ENCODE peak calls at places on chromosomes 16 and 17, in nine cellular contexts. One of them, this sample, is unnamed.

GRCh38 chr17:28717578-28718316 is at the start of gene RAB34:
- DNase-seq in KBM-7: no peak
- DNase-seq in iris pigment epithelial cell: peak; percentile 85
- DNase-seq in HEK293T: peak; percentile 39
- DNase-seq in activated naive CD4-positive, alpha-beta T cell: no peak
- DNase-seq in brain pericyte: peak; percentile 61
- DNase-seq in naive thymus-derived CD8-positive, alpha-beta T cell: no peak
- DNase-seq in fibroblast of villous mesenchyme: peak; percentile 94
- DNase-seq in fibroblast of mammary gland: peak; percentile 85
- DNase-seq in this sample: no peak

GRCh38 chr17:2213291-2213960 is 90.2 kb downstream of the SMG6 start:
- DNase-seq in HEK293T: no peak
- DNase-seq in naive thymus-derived CD8-positive, alpha-beta T cell: no peak
- DNase-seq in brain pericyte: no peak
- DNase-seq in fibroblast of villous mesenchyme: peak; percentile 78
- DNase-seq in fibroblast of mammary gland: peak; percentile 63
- DNase-seq in activated naive CD4-positive, alpha-beta T cell: no peak
- DNase-seq in KBM-7: no peak
- DNase-seq in iris pigment epithelial cell: peak; percentile 74
- DNase-seq in this sample: no peak

GRCh38 chr17:8288336-8289102 is at the start of gene RANGRF:
- DNase-seq in fibroblast of mammary gland: peak; percentile 79
- DNase-seq in fibroblast of villous mesenchyme: peak; percentile 86
- DNase-seq in activated naive CD4-positive, alpha-beta T cell: peak; percentile 36
- DNase-seq in naive thymus-derived CD8-positive, alpha-beta T cell: peak; percentile 76
- DNase-seq in brain pericyte: peak; percentile 49
- DNase-seq in iris pigment epithelial cell: peak; percentile 77
- DNase-seq in HEK293T: peak; percentile 93
- DNase-seq in KBM-7: peak; percentile 90
- DNase-seq in this sample: peak; percentile 62

GRCh38 chr16:30131869-30132475 is 9.0 kb upstream of the MAPK3 start:
- DNase-seq in HEK293T: no peak
- DNase-seq in fibroblast of villous mesenchyme: peak; percentile 17
- DNase-seq in brain pericyte: no peak
- DNase-seq in naive thymus-derived CD8-positive, alpha-beta T cell: no peak
- DNase-seq in activated naive CD4-positive, alpha-beta T cell: no peak
- DNase-seq in KBM-7: no peak
- DNase-seq in iris pigment epithelial cell: no peak
- DNase-seq in fibroblast of mammary gland: no peak
- DNase-seq in this sample: no peak

GRCh38 chr17:75976175-75976848 is 2.7 kb downstream of the ACOX1 start:
- DNase-seq in naive thymus-derived CD8-positive, alpha-beta T cell: no peak
- DNase-seq in KBM-7: no peak
- DNase-seq in HEK293T: no peak
- DNase-seq in iris pigment epithelial cell: peak; percentile 46
- DNase-seq in fibroblast of villous mesenchyme: peak; percentile 43
- DNase-seq in brain pericyte: no peak
- DNase-seq in fibroblast of mammary gland: peak; percentile 73
- DNase-seq in activated naive CD4-positive, alpha-beta T cell: no peak
- DNase-seq in this sample: no peak

GRCh38 chr17:39679521-39680192 is 8.2 kb downstream of the PGAP3 start:
- DNase-seq in KBM-7: peak; percentile 53
- DNase-seq in fibroblast of mammary gland: no peak
- DNase-seq in fibroblast of villous mesenchyme: no peak
- DNase-seq in naive thymus-derived CD8-positive, alpha-beta T cell: peak; percentile 62
- DNase-seq in brain pericyte: no peak
- DNase-seq in iris pigment epithelial cell: no peak
- DNase-seq in HEK293T: no peak
- DNase-seq in activated naive CD4-positive, alpha-beta T cell: no peak
- DNase-seq in this sample: no peak

GRCh38 chr17:73304971-73305786 is 6.6 kb downstream of the CDC42EP4 start:
- DNase-seq in brain pericyte: peak; percentile 73
- DNase-seq in fibroblast of villous mesenchyme: peak; percentile 85
- DNase-seq in fibroblast of mammary gland: peak; percentile 86
- DNase-seq in HEK293T: peak; percentile 53
- DNase-seq in activated naive CD4-positive, alpha-beta T cell: no peak
- DNase-seq in iris pigment epithelial cell: peak; percentile 77
- DNase-seq in naive thymus-derived CD8-positive, alpha-beta T cell: no peak
- DNase-seq in KBM-7: peak; percentile 80
- DNase-seq in this sample: no peak

GRCh38 chr17:8103549-8103948 is 14.8 kb downstream of the ALOXE3 start:
- DNase-seq in naive thymus-derived CD8-positive, alpha-beta T cell: no peak
- DNase-seq in fibroblast of villous mesenchyme: no peak
- DNase-seq in brain pericyte: no peak
- DNase-seq in KBM-7: no peak
- DNase-seq in fibroblast of mammary gland: peak; percentile 30
- DNase-seq in iris pigment epithelial cell: no peak
- DNase-seq in HEK293T: no peak
- DNase-seq in activated naive CD4-positive, alpha-beta T cell: no peak
- DNase-seq in this sample: no peak

GRCh38 chr17:933168-934083 is 46.1 kb downstream of the NXN start:
- DNase-seq in HEK293T: peak; percentile 52
- DNase-seq in iris pigment epithelial cell: peak; percentile 98
- DNase-seq in brain pericyte: no peak
- DNase-seq in naive thymus-derived CD8-positive, alpha-beta T cell: no peak
- DNase-seq in fibroblast of mammary gland: peak; percentile 84
- DNase-seq in KBM-7: peak; percentile 16
- DNase-seq in fibroblast of villous mesenchyme: peak; percentile 96
- DNase-seq in activated naive CD4-positive, alpha-beta T cell: no peak
- DNase-seq in this sample: no peak

GRCh38 chr17:81067331-81067730 is 32.4 kb downstream of the BAIAP2 start:
- DNase-seq in naive thymus-derived CD8-positive, alpha-beta T cell: no peak
- DNase-seq in HEK293T: no peak
- DNase-seq in fibroblast of mammary gland: no peak
- DNase-seq in fibroblast of villous mesenchyme: no peak
- DNase-seq in brain pericyte: no peak
- DNase-seq in iris pigment epithelial cell: peak; percentile 63
- DNase-seq in activated naive CD4-positive, alpha-beta T cell: no peak
- DNase-seq in KBM-7: no peak
- DNase-seq in this sample: no peak

GRCh38 chr17:82692268-82692667 is 6.2 kb downstream of the RAB40B start:
- DNase-seq in fibroblast of mammary gland: no peak
- DNase-seq in activated naive CD4-positive, alpha-beta T cell: no peak
- DNase-seq in KBM-7: no peak
- DNase-seq in brain pericyte: no peak
- DNase-seq in naive thymus-derived CD8-positive, alpha-beta T cell: no peak
- DNase-seq in HEK293T: no peak
- DNase-seq in fibroblast of villous mesenchyme: no peak
- DNase-seq in iris pigment epithelial cell: no peak
- DNase-seq in this sample: no peak

GRCh38 chr16:27304102-27304501 is 9.7 kb upstream of the IL4R start:
- DNase-seq in HEK293T: no peak
- DNase-seq in activated naive CD4-positive, alpha-beta T cell: no peak
- DNase-seq in fibroblast of mammary gland: no peak
- DNase-seq in iris pigment epithelial cell: no peak
- DNase-seq in naive thymus-derived CD8-positive, alpha-beta T cell: no peak
- DNase-seq in brain pericyte: no peak
- DNase-seq in fibroblast of villous mesenchyme: no peak
- DNase-seq in KBM-7: no peak
- DNase-seq in this sample: no peak

GRCh38 chr16:50842589-50842988 is 100.7 kb downstream of the CYLD start:
- DNase-seq in fibroblast of villous mesenchyme: peak; percentile 14
- DNase-seq in HEK293T: no peak
- DNase-seq in naive thymus-derived CD8-positive, alpha-beta T cell: no peak
- DNase-seq in fibroblast of mammary gland: no peak
- DNase-seq in iris pigment epithelial cell: no peak
- DNase-seq in brain pericyte: no peak
- DNase-seq in KBM-7: no peak
- DNase-seq in activated naive CD4-positive, alpha-beta T cell: no peak
- DNase-seq in this sample: no peak

GRCh38 chr16:13517856-13518255 is 402.1 kb upstream of the ERCC4 start:
- DNase-seq in activated naive CD4-positive, alpha-beta T cell: no peak
- DNase-seq in fibroblast of villous mesenchyme: no peak
- DNase-seq in fibroblast of mammary gland: no peak
- DNase-seq in naive thymus-derived CD8-positive, alpha-beta T cell: no peak
- DNase-seq in KBM-7: no peak
- DNase-seq in HEK293T: no peak
- DNase-seq in brain pericyte: no peak
- DNase-seq in iris pigment epithelial cell: no peak
- DNase-seq in this sample: no peak

GRCh38 chr16:75320435-75320834 is 69.0 kb upstream of the BCAR1 start:
- DNase-seq in fibroblast of villous mesenchyme: no peak
- DNase-seq in activated naive CD4-positive, alpha-beta T cell: no peak
- DNase-seq in iris pigment epithelial cell: no peak
- DNase-seq in naive thymus-derived CD8-positive, alpha-beta T cell: no peak
- DNase-seq in HEK293T: no peak
- DNase-seq in KBM-7: no peak
- DNase-seq in brain pericyte: no peak
- DNase-seq in fibroblast of mammary gland: no peak
- DNase-seq in this sample: no peak

GRCh38 chr17:13415877-13416416 is 185.8 kb downstream of the HS3ST3A1 start:
- DNase-seq in activated naive CD4-positive, alpha-beta T cell: no peak
- DNase-seq in HEK293T: peak; percentile 11
- DNase-seq in iris pigment epithelial cell: peak; percentile 90
- DNase-seq in KBM-7: peak; percentile 29
- DNase-seq in fibroblast of mammary gland: peak; percentile 92
- DNase-seq in brain pericyte: no peak
- DNase-seq in fibroblast of villous mesenchyme: peak; percentile 54
- DNase-seq in naive thymus-derived CD8-positive, alpha-beta T cell: no peak
- DNase-seq in this sample: no peak

GRCh38 chr17:69960755-69961154 is 114.3 kb upstream of the KCNJ16 start:
- DNase-seq in HEK293T: no peak
- DNase-seq in activated naive CD4-positive, alpha-beta T cell: no peak
- DNase-seq in fibroblast of mammary gland: no peak
- DNase-seq in fibroblast of villous mesenchyme: no peak
- DNase-seq in brain pericyte: no peak
- DNase-seq in iris pigment epithelial cell: no peak
- DNase-seq in KBM-7: no peak
- DNase-seq in naive thymus-derived CD8-positive, alpha-beta T cell: no peak
- DNase-seq in this sample: no peak

This sample was measured in central memory CD8-positive, alpha-beta T cell.